ENCODE peak calls at places on chromosomes 2 and 18, in ten cellular contexts. D is cardiac muscle cell, O is left ventricle myocardium inferior, A is tibial nerve, R is lung, C is breast epithelium, T is heart left ventricle, V is fibroblast of lung, K is neural progenitor cell, Y is pancreas. H is an unnamed sample.

GRCh38 chr2:113705982-113706523 is 50.4 kb downstream of the SLC35F5 start:
- DNase-seq in D (no peak), O (no peak), A (no peak), R (no peak), C (no peak), T (no peak), V (no peak), K (no peak), Y (no peak), H (no peak)

GRCh38 chr2:20650412-20650879 is 452 bp downstream of the HS1BP3 start:
- DNase-seq in D (no peak), O (no peak), A (no peak), R (no peak), C (no peak), T (no peak), V (peak; percentile 51), K (peak; percentile 78), Y (no peak), H (peak; percentile 42)

GRCh38 chr18:50656396-50656795 is 96.5 kb downstream of the MAPK4 start:
- DNase-seq in D (no peak), O (no peak), A (no peak), R (no peak), C (no peak), T (no peak), V (no peak), K (no peak), Y (no peak), H (no peak)

GRCh38 chr2:196979976-196980375 is 53.5 kb upstream of the PGAP1 start:
- DNase-seq in D (no peak), O (no peak), A (no peak), R (no peak), C (no peak), T (no peak), V (no peak), K (no peak), Y (no peak), H (no peak)

GRCh38 chr2:10501521-10501961 is 53.4 kb upstream of the ODC1 start:
- DNase-seq in D (no peak), O (no peak), A (no peak), R (no peak), C (peak; percentile 11), T (no peak), V (no peak), K (no peak), Y (no peak), H (no peak)

GRCh38 chr2:45145073-45145899 is 136.0 kb upstream of the SIX2 start:
- DNase-seq in D (no peak), O (no peak), A (no peak), R (no peak), C (no peak), T (no peak), V (no peak), K (no peak), Y (no peak), H (no peak)

GRCh38 chr2:120602251-120602650 is 133.4 kb upstream of the GLI2 start:
- DNase-seq in D (no peak), O (peak; percentile 2), A (no peak), R (no peak), C (no peak), T (no peak), V (no peak), K (no peak), Y (no peak), H (peak; percentile 27)

GRCh38 chr2:24050041-24050655 is 607 bp downstream of the FKBP1B start:
- DNase-seq in D (peak; percentile 56), O (peak; percentile 28), A (no peak), R (peak; percentile 37), C (no peak), T (peak; percentile 20), V (peak; percentile 19), K (peak; percentile 65), Y (peak; percentile 35), H (no peak)

GRCh38 chr2:101114815-101115214 is 36.4 kb downstream of the TBC1D8 start:
- DNase-seq in D (no peak), O (no peak), A (no peak), R (no peak), C (no peak), T (no peak), V (no peak), K (no peak), Y (no peak), H (no peak)

GRCh38 chr2:27893031-27893430 is 2.5 kb downstream of the BABAM2 start:
- DNase-seq in D (no peak), O (no peak), A (no peak), R (no peak), C (no peak), T (no peak), V (no peak), K (no peak), Y (no peak), H (no peak)
- TF ChIP-seq CTCF in D (no peak), O (no peak), A (no peak), R (no peak), C (no peak), T (no peak), V (no peak), K (no peak), Y (no peak), H (no peak)

GRCh38 chr2:237486334-237486818 is 675 bp upstream of the MLPH start:
- DNase-seq in D (no peak), O (no peak), A (no peak), R (no peak), C (no peak), T (no peak), V (peak; percentile 24), K (peak; percentile 52), Y (no peak), H (no peak)

GRCh38 chr2:237485844-237486243 is 1.2 kb upstream of the MLPH start:
- DNase-seq in D (no peak), O (no peak), A (no peak), R (no peak), C (no peak), T (no peak), V (no peak), K (no peak), Y (no peak), H (no peak)

GRCh38 chr2:237486819-237487448 is at the start of gene MLPH:
- DNase-seq in D (peak; percentile 48), O (peak; percentile 61), A (no peak), R (peak; percentile 78), C (no peak), T (no peak), V (peak; percentile 49), K (peak; percentile 66), Y (peak; percentile 80), H (peak; percentile 29)

GRCh38 chr2:237488295-237488694 is 1.2 kb downstream of the MLPH start:
- DNase-seq in D (no peak), O (no peak), A (no peak), R (no peak), C (no peak), T (no peak), V (no peak), K (no peak), Y (no peak), H (no peak)

GRCh38 chr2:237487496-237487895 is 445 bp downstream of the MLPH start:
- DNase-seq in D (no peak), O (no peak), A (no peak), R (no peak), C (no peak), T (no peak), V (no peak), K (no peak), Y (no peak), H (no peak)
- H3K27me3 ChIP-seq in D (peaks cover 74% of the 10 kb centered on the region), O (peaks cover 39% of the 10 kb centered on the region), A (peaks cover 39% of the 10 kb centered on the region), R (no peaks in the 10 kb centered on the region), C (no peaks in the 10 kb centered on the region), T (peaks cover 8% of the 10 kb centered on the region), V (no peaks in the 10 kb centered on the region), K (peaks cover 74% of the 10 kb centered on the region), Y (no peaks in the 10 kb centered on the region), H (peaks cover 58% of the 10 kb centered on the region)

GRCh38 chr2:238239552-238239871 is 326 bp downstream of the HES6 start:
- DNase-seq in D (peak; percentile 56), O (no peak), A (no peak), R (no peak), C (no peak), T (no peak), V (no peak), K (peak; percentile 71), Y (no peak), H (no peak)
- H3K27ac ChIP-seq in D (no peak overlapping the region), O (peak overlapping the region; percentile 64), A (peak overlapping the region; percentile 61), R (peak overlapping the region; percentile 66), C (peak overlapping the region; percentile 9), T (peak overlapping the region; percentile 44), V (no peak overlapping the region), K (no peak overlapping the region), Y (peak overlapping the region; percentile 33), H (no peak overlapping the region)

DNA sequence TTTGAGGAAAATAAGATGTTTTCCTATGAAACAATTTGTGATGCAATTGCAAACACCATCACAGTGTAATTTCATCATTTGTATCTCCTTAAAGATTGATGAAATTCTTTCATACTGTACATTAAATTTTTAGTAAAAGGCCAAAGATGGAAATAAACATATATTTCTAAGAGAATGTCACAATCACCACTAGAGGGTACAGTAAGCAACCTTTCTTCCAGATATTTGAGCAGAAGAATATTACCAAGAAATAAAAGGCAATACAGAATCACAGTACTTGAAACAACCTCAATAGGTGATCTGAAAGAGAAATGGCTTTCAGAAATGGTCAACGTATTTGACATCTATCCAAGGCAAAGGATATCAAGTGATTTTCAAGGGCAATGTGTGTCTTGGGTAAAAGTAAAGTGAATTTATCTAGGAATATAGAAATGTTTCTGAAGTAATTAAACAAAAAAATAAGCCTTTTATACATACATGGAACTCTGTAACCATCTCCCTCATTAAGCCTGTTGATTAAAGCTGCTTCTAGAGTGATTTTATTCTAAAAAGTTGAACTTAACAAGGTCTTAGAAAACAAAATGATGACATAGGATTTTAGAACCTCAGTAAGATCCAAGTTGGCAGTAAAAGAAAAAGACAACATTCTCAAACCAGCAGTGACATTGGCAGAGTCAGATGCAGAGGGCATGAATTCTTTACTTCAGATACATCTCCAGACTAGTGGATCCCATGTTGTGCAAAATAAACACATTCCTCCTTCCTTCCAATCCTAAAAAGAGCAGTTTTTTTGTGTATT is 90.3 kb upstream of the SESTD1 start:
- DNase-seq in D (no peak), O (no peak), A (no peak), R (no peak), C (no peak), T (no peak), V (peak; percentile 38), K (no peak), Y (no peak), H (no peak)
- TF ChIP-seq CTCF in D (peak; percentile 42), O (no peak), A (peak; percentile 11), R (no peak), C (no peak), T (no peak), V (no peak), K (peak; percentile 36), Y (no peak), H (peak; percentile 55)

DNA sequence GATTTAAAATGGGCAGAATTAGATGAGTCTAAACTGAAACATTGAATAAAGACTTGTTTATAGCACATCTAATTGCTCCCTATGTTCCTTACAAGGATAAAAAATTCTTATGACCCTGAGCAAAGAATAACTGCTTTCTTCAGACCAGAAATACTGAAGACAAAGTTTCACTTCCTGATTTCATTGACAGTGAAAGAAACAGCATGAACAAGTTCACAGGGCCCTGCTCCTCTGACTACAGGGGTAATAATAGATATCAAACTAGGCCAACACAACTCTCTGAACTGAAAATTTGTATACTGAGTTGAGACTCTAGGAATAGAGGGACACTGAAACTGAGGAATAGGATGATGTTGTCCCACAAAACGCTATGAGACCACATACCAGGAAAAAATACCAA is 1383.3 kb upstream of the CDH2 start:
- DNase-seq in D (no peak), O (no peak), A (no peak), R (no peak), C (no peak), T (no peak), V (no peak), K (no peak), Y (no peak), H (no peak)
- H3K27me3 ChIP-seq in D (no peaks in the 10 kb centered on the region), O (no peaks in the 10 kb centered on the region), A (no peaks in the 10 kb centered on the region), R (no peaks in the 10 kb centered on the region), C (no peaks in the 10 kb centered on the region), T (no peaks in the 10 kb centered on the region), V (no peaks in the 10 kb centered on the region), K (no peaks in the 10 kb centered on the region), Y (no peaks in the 10 kb centered on the region), H (no peaks in the 10 kb centered on the region)